ENCODE peak calls at places on chromosomes 13 and 19, in five cellular contexts. I, A, B, T and Y are unnamed samples.

GRCh38 chr13:99496322-99497142 is 4.7 kb upstream of the TM9SF2 start:
- DNase-seq in I (peak; percentile 76), A (peak; percentile 80), B (peak; percentile 65), T (peak; percentile 42), Y (no peak)

GRCh38 chr19:47132522-47132852 is 1.9 kb downstream of the SAE1 start:
- DNase-seq in I (no peak), A (no peak), B (no peak), T (no peak), Y (no peak)

GRCh38 chr13:50376895-50377575 is 361.8 kb downstream of the KCNRG start:
- DNase-seq in I (no peak), A (no peak), B (peak; percentile 58), T (no peak), Y (peak; percentile 56)

GRCh38 chr19:40264314-40265054 is 20.7 kb downstream of the AKT2 start:
- DNase-seq in I (no peak), A (no peak), B (no peak), T (no peak), Y (no peak)

GRCh38 chr13:75145926-75146325 is 336.0 kb downstream of the TBC1D4 start:
- DNase-seq in I (no peak), A (no peak), B (no peak), T (no peak), Y (no peak)

GRCh38 chr13:41780736-41781708 is 179.9 kb downstream of the VWA8 start:
- DNase-seq in I (no peak), A (no peak), B (no peak), T (peak; percentile 37), Y (no peak)

GRCh38 chr19:47991191-47991808 is 670 bp downstream of the BSPH1 start:
- DNase-seq in I (no peak), A (no peak), B (no peak), T (no peak), Y (no peak)

GRCh38 chr13:33111414-33112110 is 95.3 kb downstream of the KL start:
- DNase-seq in I (no peak), A (no peak), B (no peak), T (peak; percentile 35), Y (no peak)

GRCh38 chr19:38294090-38294489 is 10.0 kb upstream of the C19orf33 start:
- DNase-seq in I (no peak), A (no peak), B (no peak), T (peak; percentile 56), Y (no peak)

GRCh38 chr13:84645196-84646071 is 763.2 kb upstream of the SLITRK1 start:
- DNase-seq in I (no peak), A (no peak), B (no peak), T (no peak), Y (no peak)

GRCh38 chr13:63279136-63279535 is 1863.5 kb upstream of the PCDH20 start:
- DNase-seq in I (no peak), A (no peak), B (no peak), T (no peak), Y (no peak)

GRCh38 chr19:55451163-55451521 is 8.0 kb upstream of the SHISA7 start:
- DNase-seq in I (no peak), A (no peak), B (no peak), T (no peak), Y (no peak)

GRCh38 chr13:24083141-24083540 is 77.4 kb upstream of the SPATA13 start:
- DNase-seq in I (no peak), A (no peak), B (no peak), T (no peak), Y (no peak)

GRCh38 chr13:71610876-71611275 is 256.1 kb downstream of the DACH1 start:
- DNase-seq in I (no peak), A (no peak), B (no peak), T (no peak), Y (no peak)

GRCh38 chr19:4152241-4152998 is 1.0 kb upstream of the CREB3L3 start:
- DNase-seq in I (no peak), A (no peak), B (no peak), T (no peak), Y (no peak)

GRCh38 chr13:77386880-77387606 is 60.1 kb upstream of the MYCBP2 start:
- DNase-seq in I (peak; percentile 68), A (no peak), B (peak; percentile 53), T (no peak), Y (no peak)

GRCh38 chr13:50222569-50223332 is 207.5 kb downstream of the KCNRG start:
- DNase-seq in I (peak; percentile 74), A (no peak), B (peak; percentile 90), T (peak; percentile 54), Y (no peak)

GRCh38 chr13:74258951-74259350 is 124.7 kb upstream of the KLF12 start:
- DNase-seq in I (no peak), A (no peak), B (no peak), T (no peak), Y (no peak)

GRCh38 chr13:111589321-111589720 is 268.9 kb downstream of the TEX29 start:
- DNase-seq in I (no peak), A (no peak), B (no peak), T (no peak), Y (no peak)

GRCh38 chr19:54190942-54191670 is at the start of gene TSEN34:
- DNase-seq in I (peak; percentile 94), A (peak; percentile 97), B (no peak), T (peak; percentile 56), Y (no peak)

GRCh38 chr19:48330012-48330681 is 4.8 kb downstream of the EMP3 start:
- DNase-seq in I (peak; percentile 83), A (peak; percentile 89), B (peak; percentile 82), T (peak; percentile 88), Y (no peak)

GRCh38 chr19:3968556-3969434 is 2.1 kb downstream of the DAPK3 start:
- DNase-seq in I (peak; percentile 94), A (no peak), B (peak; percentile 90), T (peak; percentile 97), Y (peak; percentile 84)

GRCh38 chr19:49149652-49150105 is 5.5 kb downstream of the HRC start:
- DNase-seq in I (peak; percentile 83), A (no peak), B (peak; percentile 87), T (peak; percentile 50), Y (peak; percentile 88)

GRCh38 chr13:89407357-89407756 is 1736.2 kb downstream of the SLITRK5 start:
- DNase-seq in I (no peak), A (no peak), B (no peak), T (no peak), Y (no peak)

GRCh38 chr13:50357136-50357535 is 341.9 kb downstream of the KCNRG start:
- DNase-seq in I (no peak), A (no peak), B (no peak), T (no peak), Y (no peak)

GRCh38 chr19:4062576-4063368 is 3.9 kb downstream of the ZBTB7A start:
- DNase-seq in I (no peak), A (no peak), B (peak; percentile 55), T (no peak), Y (no peak)

GRCh38 chr13:89967701-89968100 is 1379.8 kb upstream of the MIR17HG start:
- DNase-seq in I (no peak), A (no peak), B (no peak), T (no peak), Y (no peak)

GRCh38 chr19:11247934-11248333 is 8.5 kb downstream of the ANGPTL8 start:
- DNase-seq in I (no peak), A (no peak), B (no peak), T (no peak), Y (no peak)
- H3K27ac ChIP-seq in I (no peak overlapping the region), A (no peak overlapping the region), B (peak overlapping the region; percentile 58), T (peak overlapping the region; percentile 15), Y (no peak overlapping the region)

DNA sequence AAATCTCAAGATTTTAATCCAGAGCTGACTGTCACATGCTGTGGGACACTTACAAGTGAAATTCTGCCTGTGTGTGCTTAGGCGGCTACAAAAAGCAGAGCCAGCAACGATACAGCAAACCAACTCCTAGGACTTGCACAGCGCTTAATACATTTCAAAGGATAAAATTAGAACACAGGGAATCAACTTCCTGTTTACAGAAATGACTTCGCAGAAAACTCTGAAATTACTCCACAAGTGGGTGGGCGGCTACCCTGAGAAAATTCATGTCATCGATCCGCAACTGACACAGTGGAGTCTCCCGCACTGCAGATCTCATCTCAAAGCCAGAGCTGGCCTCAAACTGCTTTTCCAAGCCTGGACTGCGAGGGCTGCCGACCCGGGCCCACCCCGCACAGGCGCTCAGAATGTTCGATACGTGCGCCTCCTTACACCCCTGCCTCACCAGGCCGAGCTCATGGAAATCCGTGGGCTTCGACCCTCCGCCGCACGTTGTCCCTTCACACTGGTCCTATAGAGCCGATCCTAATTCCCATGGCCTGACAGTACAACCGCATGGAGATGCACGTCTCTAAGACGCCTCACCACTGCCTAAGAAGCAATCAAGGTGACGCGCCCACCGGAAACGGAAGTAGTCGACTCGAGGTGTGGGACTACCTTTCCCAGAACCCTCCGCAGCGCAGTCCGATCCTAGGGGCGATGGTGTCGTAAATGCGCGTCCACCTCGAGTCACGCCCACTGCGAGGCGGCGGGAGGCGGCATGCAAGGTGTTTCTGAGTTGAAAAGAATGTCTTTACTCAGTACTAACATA is at the start of gene ZNF229:
- DNase-seq in I (peak; percentile 92), A (peak; percentile 77), B (peak; percentile 88), T (peak; percentile 78), Y (peak; percentile 83)
- H3K27ac ChIP-seq in I (no peak within 1 kb of the TSS), A (no peak within 1 kb of the TSS), B (peak within 1 kb of the TSS; percentile 64), T (peak within 1 kb of the TSS; percentile 5), Y (no peak within 1 kb of the TSS)

GRCh38 chr19:15321739-15322138 is 10.6 kb downstream of the BRD4 start:
- DNase-seq in I (no peak), A (no peak), B (no peak), T (no peak), Y (no peak)

GRCh38 chr19:15323496-15324235 is 8.7 kb downstream of the BRD4 start:
- DNase-seq in I (peak; percentile 77), A (no peak), B (peak; percentile 76), T (peak; percentile 64), Y (no peak)

GRCh38 chr19:15317392-15318011 is 14.8 kb downstream of the BRD4 start:
- DNase-seq in I (no peak), A (no peak), B (no peak), T (no peak), Y (no peak)

GRCh38 chr19:15318241-15318691 is 14.1 kb downstream of the BRD4 start:
- DNase-seq in I (no peak), A (peak; percentile 48), B (no peak), T (no peak), Y (no peak)

DNA sequence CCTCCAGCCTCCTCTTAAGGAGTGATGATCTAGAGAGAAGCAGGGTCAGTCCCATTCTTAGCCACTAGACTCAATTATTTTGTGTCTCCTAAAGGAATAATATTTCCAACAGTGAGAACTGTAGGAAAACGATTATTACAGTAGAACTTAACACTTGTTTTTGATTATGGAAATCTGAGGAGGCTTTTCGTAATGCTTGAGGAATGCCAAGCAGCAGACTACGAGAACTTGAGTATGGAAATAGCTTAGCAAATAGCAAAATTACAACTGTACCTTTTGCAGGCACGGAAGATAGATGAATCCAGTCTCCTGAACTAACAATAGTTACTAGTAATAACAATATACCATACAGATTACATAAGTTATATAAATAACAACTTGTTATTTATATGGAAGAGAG is 12.2 kb downstream of the BRD4 start:
- DNase-seq in I (no peak), A (no peak), B (no peak), T (no peak), Y (no peak)
- H3K27ac ChIP-seq in I (no peak overlapping the region), A (no peak overlapping the region), B (peak overlapping the region; percentile 81), T (peak overlapping the region; percentile 41), Y (no peak overlapping the region)

GRCh38 chr13:82961757-82962156 is 920.5 kb downstream of the SLITRK1 start:
- DNase-seq in I (no peak), A (no peak), B (no peak), T (no peak), Y (no peak)
- H3K27ac ChIP-seq in I (no peak overlapping the region), A (no peak overlapping the region), B (no peak overlapping the region), T (no peak overlapping the region), Y (no peak overlapping the region)